ENCODE peak calls at places on chromosomes 5 and 9, in seven cellular contexts. One of them, this sample, is unnamed.

GRCh38 chr9:38619556-38620447 is 594 bp downstream of the ANKRD18A start:
- DNase-seq in NCI-H345: peak
- DNase-seq in NCI-H1092: peak
- DNase-seq in coronary artery: no peak
- DNase-seq in activated CD8-positive, alpha-beta T cell treated with anti-CD3 and anti-CD28 coated beads for 36 hours: peak
- DNase-seq in NCI-H1417: no peak
- DNase-seq in amniotic epithelial cell: no peak
- DNase-seq in this sample: peak

GRCh38 chr5:136120529-136120928 is 12.1 kb upstream of the SMAD5 start:
- DNase-seq in NCI-H345: no peak
- DNase-seq in NCI-H1092: no peak
- DNase-seq in coronary artery: no peak
- DNase-seq in activated CD8-positive, alpha-beta T cell treated with anti-CD3 and anti-CD28 coated beads for 36 hours: no peak
- DNase-seq in NCI-H1417: no peak
- DNase-seq in amniotic epithelial cell: no peak
- DNase-seq in this sample: no peak

GRCh38 chr5:159897786-159898393 is 18.4 kb upstream of the ADRA1B start:
- DNase-seq in NCI-H345: no peak
- DNase-seq in NCI-H1092: no peak
- DNase-seq in coronary artery: no peak
- DNase-seq in activated CD8-positive, alpha-beta T cell treated with anti-CD3 and anti-CD28 coated beads for 36 hours: no peak
- DNase-seq in NCI-H1417: no peak
- DNase-seq in amniotic epithelial cell: no peak
- DNase-seq in this sample: no peak

GRCh38 chr5:4941957-4942830 is 197.9 kb upstream of the ADAMTS16 start:
- DNase-seq in NCI-H345: no peak
- DNase-seq in NCI-H1092: no peak
- DNase-seq in coronary artery: no peak
- DNase-seq in activated CD8-positive, alpha-beta T cell treated with anti-CD3 and anti-CD28 coated beads for 36 hours: peak
- DNase-seq in NCI-H1417: peak
- DNase-seq in amniotic epithelial cell: no peak
- DNase-seq in this sample: peak

GRCh38 chr9:115575147-115575546 is 457.2 kb upstream of the TNC start:
- DNase-seq in NCI-H345: no peak
- DNase-seq in NCI-H1092: no peak
- DNase-seq in coronary artery: no peak
- DNase-seq in activated CD8-positive, alpha-beta T cell treated with anti-CD3 and anti-CD28 coated beads for 36 hours: no peak
- DNase-seq in NCI-H1417: no peak
- DNase-seq in amniotic epithelial cell: no peak
- DNase-seq in this sample: no peak

GRCh38 chr5:75681125-75681830 is 36.0 kb downstream of the POC5 start:
- DNase-seq in NCI-H345: peak
- DNase-seq in NCI-H1092: peak
- DNase-seq in coronary artery: no peak
- DNase-seq in activated CD8-positive, alpha-beta T cell treated with anti-CD3 and anti-CD28 coated beads for 36 hours: no peak
- DNase-seq in NCI-H1417: peak
- DNase-seq in amniotic epithelial cell: peak
- DNase-seq in this sample: peak

GRCh38 chr9:79719989-79720388 is 148.2 kb downstream of the TLE4 start:
- DNase-seq in NCI-H345: no peak
- DNase-seq in NCI-H1092: no peak
- DNase-seq in coronary artery: no peak
- DNase-seq in activated CD8-positive, alpha-beta T cell treated with anti-CD3 and anti-CD28 coated beads for 36 hours: no peak
- DNase-seq in NCI-H1417: no peak
- DNase-seq in amniotic epithelial cell: no peak
- DNase-seq in this sample: no peak

GRCh38 chr9:137128158-137129088 is 10.5 kb upstream of the GRIN1 start:
- DNase-seq in NCI-H345: no peak
- DNase-seq in NCI-H1092: no peak
- DNase-seq in coronary artery: no peak
- DNase-seq in activated CD8-positive, alpha-beta T cell treated with anti-CD3 and anti-CD28 coated beads for 36 hours: peak
- DNase-seq in NCI-H1417: no peak
- DNase-seq in amniotic epithelial cell: no peak
- DNase-seq in this sample: no peak

GRCh38 chr9:84340535-84340934 is at the start of gene SLC28A3:
- DNase-seq in NCI-H345: no peak
- DNase-seq in NCI-H1092: no peak
- DNase-seq in coronary artery: no peak
- DNase-seq in activated CD8-positive, alpha-beta T cell treated with anti-CD3 and anti-CD28 coated beads for 36 hours: no peak
- DNase-seq in NCI-H1417: no peak
- DNase-seq in amniotic epithelial cell: no peak
- DNase-seq in this sample: no peak

GRCh38 chr5:87147441-87147840 is 120.2 kb upstream of the RASA1 start:
- DNase-seq in NCI-H345: no peak
- DNase-seq in NCI-H1092: no peak
- DNase-seq in coronary artery: no peak
- DNase-seq in activated CD8-positive, alpha-beta T cell treated with anti-CD3 and anti-CD28 coated beads for 36 hours: no peak
- DNase-seq in NCI-H1417: no peak
- DNase-seq in amniotic epithelial cell: peak
- DNase-seq in this sample: no peak

GRCh38 chr9:131276107-131276888 is at the start of gene FAM78A:
- DNase-seq in NCI-H345: no peak
- DNase-seq in NCI-H1092: no peak
- DNase-seq in coronary artery: no peak
- DNase-seq in activated CD8-positive, alpha-beta T cell treated with anti-CD3 and anti-CD28 coated beads for 36 hours: peak
- DNase-seq in NCI-H1417: no peak
- DNase-seq in amniotic epithelial cell: no peak
- DNase-seq in this sample: no peak

GRCh38 chr9:95091574-95091970 is 225.9 kb downstream of the FANCC start:
- DNase-seq in NCI-H345: no peak
- DNase-seq in NCI-H1092: no peak
- DNase-seq in coronary artery: no peak
- DNase-seq in activated CD8-positive, alpha-beta T cell treated with anti-CD3 and anti-CD28 coated beads for 36 hours: no peak
- DNase-seq in NCI-H1417: no peak
- DNase-seq in amniotic epithelial cell: peak
- DNase-seq in this sample: no peak

GRCh38 chr5:180026320-180026719 is 45.2 kb downstream of the RNF130 start:
- DNase-seq in NCI-H345: no peak
- DNase-seq in NCI-H1092: no peak
- DNase-seq in coronary artery: no peak
- DNase-seq in activated CD8-positive, alpha-beta T cell treated with anti-CD3 and anti-CD28 coated beads for 36 hours: no peak
- DNase-seq in NCI-H1417: no peak
- DNase-seq in amniotic epithelial cell: peak
- DNase-seq in this sample: peak

GRCh38 chr5:175378444-175379028 is 65.4 kb downstream of the DRD1 start:
- DNase-seq in NCI-H345: no peak
- DNase-seq in NCI-H1092: no peak
- DNase-seq in coronary artery: no peak
- DNase-seq in activated CD8-positive, alpha-beta T cell treated with anti-CD3 and anti-CD28 coated beads for 36 hours: no peak
- DNase-seq in NCI-H1417: peak
- DNase-seq in amniotic epithelial cell: no peak
- DNase-seq in this sample: no peak

GRCh38 chr9:2241461-2241874 is 226.3 kb downstream of the SMARCA2 start:
- DNase-seq in NCI-H345: no peak
- DNase-seq in NCI-H1092: no peak
- DNase-seq in coronary artery: peak
- DNase-seq in activated CD8-positive, alpha-beta T cell treated with anti-CD3 and anti-CD28 coated beads for 36 hours: peak
- DNase-seq in NCI-H1417: peak
- DNase-seq in amniotic epithelial cell: peak
- DNase-seq in this sample: peak

GRCh38 chr9:38334234-38334633 is 58.3 kb upstream of the ALDH1B1 start:
- DNase-seq in NCI-H345: no peak
- DNase-seq in NCI-H1092: no peak
- DNase-seq in coronary artery: no peak
- DNase-seq in activated CD8-positive, alpha-beta T cell treated with anti-CD3 and anti-CD28 coated beads for 36 hours: no peak
- DNase-seq in NCI-H1417: no peak
- DNase-seq in amniotic epithelial cell: no peak
- DNase-seq in this sample: no peak

GRCh38 chr5:1765141-1765879 is 34.3 kb downstream of the MRPL36 start:
- DNase-seq in NCI-H345: no peak
- DNase-seq in NCI-H1092: no peak
- DNase-seq in coronary artery: no peak
- DNase-seq in activated CD8-positive, alpha-beta T cell treated with anti-CD3 and anti-CD28 coated beads for 36 hours: no peak
- DNase-seq in NCI-H1417: no peak
- DNase-seq in amniotic epithelial cell: no peak
- DNase-seq in this sample: no peak

GRCh38 chr9:37996050-37996811 is 72.8 kb downstream of the SHB start:
- DNase-seq in NCI-H345: no peak
- DNase-seq in NCI-H1092: no peak
- DNase-seq in coronary artery: no peak
- DNase-seq in activated CD8-positive, alpha-beta T cell treated with anti-CD3 and anti-CD28 coated beads for 36 hours: no peak
- DNase-seq in NCI-H1417: no peak
- DNase-seq in amniotic epithelial cell: no peak
- DNase-seq in this sample: no peak

GRCh38 chr5:62653864-62654575 is 75.4 kb downstream of the LRRC70 start:
- DNase-seq in NCI-H345: no peak
- DNase-seq in NCI-H1092: no peak
- DNase-seq in coronary artery: no peak
- DNase-seq in activated CD8-positive, alpha-beta T cell treated with anti-CD3 and anti-CD28 coated beads for 36 hours: no peak
- DNase-seq in NCI-H1417: no peak
- DNase-seq in amniotic epithelial cell: no peak
- DNase-seq in this sample: no peak

GRCh38 chr5:1975898-1976765 is 93.4 kb upstream of the IRX4 start:
- DNase-seq in NCI-H345: no peak
- DNase-seq in NCI-H1092: no peak
- DNase-seq in coronary artery: no peak
- DNase-seq in activated CD8-positive, alpha-beta T cell treated with anti-CD3 and anti-CD28 coated beads for 36 hours: no peak
- DNase-seq in NCI-H1417: no peak
- DNase-seq in amniotic epithelial cell: no peak
- DNase-seq in this sample: no peak

GRCh38 chr9:85610074-85610855 is 131.5 kb downstream of the AGTPBP1 start:
- DNase-seq in NCI-H345: peak
- DNase-seq in NCI-H1092: peak
- DNase-seq in coronary artery: no peak
- DNase-seq in activated CD8-positive, alpha-beta T cell treated with anti-CD3 and anti-CD28 coated beads for 36 hours: peak
- DNase-seq in NCI-H1417: peak
- DNase-seq in amniotic epithelial cell: peak
- DNase-seq in this sample: peak

GRCh38 chr5:144295284-144295683 is 124.6 kb downstream of the KCTD16 start:
- DNase-seq in NCI-H345: no peak
- DNase-seq in NCI-H1092: no peak
- DNase-seq in coronary artery: no peak
- DNase-seq in activated CD8-positive, alpha-beta T cell treated with anti-CD3 and anti-CD28 coated beads for 36 hours: no peak
- DNase-seq in NCI-H1417: no peak
- DNase-seq in amniotic epithelial cell: no peak
- DNase-seq in this sample: no peak

GRCh38 chr9:2662496-2662895 is 40.9 kb downstream of the VLDLR start:
- DNase-seq in NCI-H345: no peak
- DNase-seq in NCI-H1092: peak
- DNase-seq in coronary artery: no peak
- DNase-seq in activated CD8-positive, alpha-beta T cell treated with anti-CD3 and anti-CD28 coated beads for 36 hours: no peak
- DNase-seq in NCI-H1417: no peak
- DNase-seq in amniotic epithelial cell: peak
- DNase-seq in this sample: peak

GRCh38 chr9:122051401-122052346 is 41.4 kb downstream of the TTLL11 start:
- DNase-seq in NCI-H345: no peak
- DNase-seq in NCI-H1092: no peak
- DNase-seq in coronary artery: no peak
- DNase-seq in activated CD8-positive, alpha-beta T cell treated with anti-CD3 and anti-CD28 coated beads for 36 hours: peak
- DNase-seq in NCI-H1417: no peak
- DNase-seq in amniotic epithelial cell: peak
- DNase-seq in this sample: no peak

GRCh38 chr5:105238561-105238960 is 1676.0 kb upstream of the NUDT12 start:
- DNase-seq in NCI-H345: no peak
- DNase-seq in NCI-H1092: no peak
- DNase-seq in coronary artery: no peak
- DNase-seq in activated CD8-positive, alpha-beta T cell treated with anti-CD3 and anti-CD28 coated beads for 36 hours: no peak
- DNase-seq in NCI-H1417: no peak
- DNase-seq in amniotic epithelial cell: peak
- DNase-seq in this sample: no peak

GRCh38 chr5:31966931-31967330 is 207.2 kb downstream of the GOLPH3 start:
- DNase-seq in NCI-H345: no peak
- DNase-seq in NCI-H1092: no peak
- DNase-seq in coronary artery: no peak
- DNase-seq in activated CD8-positive, alpha-beta T cell treated with anti-CD3 and anti-CD28 coated beads for 36 hours: no peak
- DNase-seq in NCI-H1417: no peak
- DNase-seq in amniotic epithelial cell: no peak
- DNase-seq in this sample: no peak

GRCh38 chr9:91086657-91087563 is 274.8 kb downstream of the AUH start:
- DNase-seq in NCI-H345: no peak
- DNase-seq in NCI-H1092: no peak
- DNase-seq in coronary artery: peak
- DNase-seq in activated CD8-positive, alpha-beta T cell treated with anti-CD3 and anti-CD28 coated beads for 36 hours: no peak
- DNase-seq in NCI-H1417: no peak
- DNase-seq in amniotic epithelial cell: peak
- DNase-seq in this sample: no peak

GRCh38 chr5:116763987-116764866 is 189.6 kb upstream of the SEMA6A start:
- DNase-seq in NCI-H345: no peak
- DNase-seq in NCI-H1092: no peak
- DNase-seq in coronary artery: no peak
- DNase-seq in activated CD8-positive, alpha-beta T cell treated with anti-CD3 and anti-CD28 coated beads for 36 hours: no peak
- DNase-seq in NCI-H1417: no peak
- DNase-seq in amniotic epithelial cell: no peak
- DNase-seq in this sample: no peak

GRCh38 chr9:38662763-38663593 is 42.6 kb upstream of the ANKRD18A start:
- DNase-seq in NCI-H345: no peak
- DNase-seq in NCI-H1092: no peak
- DNase-seq in coronary artery: no peak
- DNase-seq in activated CD8-positive, alpha-beta T cell treated with anti-CD3 and anti-CD28 coated beads for 36 hours: no peak
- DNase-seq in NCI-H1417: no peak
- DNase-seq in amniotic epithelial cell: peak
- DNase-seq in this sample: no peak

GRCh38 chr5:139383993-139384590 is 995 bp upstream of the SLC23A1 start:
- DNase-seq in NCI-H345: no peak
- DNase-seq in NCI-H1092: no peak
- DNase-seq in coronary artery: peak
- DNase-seq in activated CD8-positive, alpha-beta T cell treated with anti-CD3 and anti-CD28 coated beads for 36 hours: no peak
- DNase-seq in NCI-H1417: no peak
- DNase-seq in amniotic epithelial cell: no peak
- DNase-seq in this sample: no peak

GRCh38 chr9:108634164-108634563 is 221.6 kb downstream of the ACTL7B start:
- DNase-seq in NCI-H345: peak
- DNase-seq in NCI-H1092: no peak
- DNase-seq in coronary artery: no peak
- DNase-seq in activated CD8-positive, alpha-beta T cell treated with anti-CD3 and anti-CD28 coated beads for 36 hours: no peak
- DNase-seq in NCI-H1417: peak
- DNase-seq in amniotic epithelial cell: peak
- DNase-seq in this sample: no peak

GRCh38 chr9:34568783-34569182 is 20.7 kb downstream of the CNTFR start:
- DNase-seq in NCI-H345: no peak
- DNase-seq in NCI-H1092: no peak
- DNase-seq in coronary artery: no peak
- DNase-seq in activated CD8-positive, alpha-beta T cell treated with anti-CD3 and anti-CD28 coated beads for 36 hours: no peak
- DNase-seq in NCI-H1417: no peak
- DNase-seq in amniotic epithelial cell: no peak
- DNase-seq in this sample: no peak

GRCh38 chr5:1877434-1878049 is 5.2 kb downstream of the IRX4 start:
- DNase-seq in NCI-H345: no peak
- DNase-seq in NCI-H1092: no peak
- DNase-seq in coronary artery: no peak
- DNase-seq in activated CD8-positive, alpha-beta T cell treated with anti-CD3 and anti-CD28 coated beads for 36 hours: no peak
- DNase-seq in NCI-H1417: no peak
- DNase-seq in amniotic epithelial cell: no peak
- DNase-seq in this sample: no peak

GRCh38 chr9:29129763-29130162 is 1556.5 kb upstream of the C9orf72 start:
- DNase-seq in NCI-H345: no peak
- DNase-seq in NCI-H1092: no peak
- DNase-seq in coronary artery: no peak
- DNase-seq in activated CD8-positive, alpha-beta T cell treated with anti-CD3 and anti-CD28 coated beads for 36 hours: no peak
- DNase-seq in NCI-H1417: peak
- DNase-seq in amniotic epithelial cell: no peak
- DNase-seq in this sample: no peak

GRCh38 chr5:38888023-38888422 is 42.2 kb downstream of the OSMR start:
- DNase-seq in NCI-H345: no peak
- DNase-seq in NCI-H1092: no peak
- DNase-seq in coronary artery: no peak
- DNase-seq in activated CD8-positive, alpha-beta T cell treated with anti-CD3 and anti-CD28 coated beads for 36 hours: no peak
- DNase-seq in NCI-H1417: no peak
- DNase-seq in amniotic epithelial cell: no peak
- DNase-seq in this sample: no peak

GRCh38 chr5:106584268-106584667 is 1086.5 kb downstream of the EFNA5 start:
- DNase-seq in NCI-H345: no peak
- DNase-seq in NCI-H1092: no peak
- DNase-seq in coronary artery: no peak
- DNase-seq in activated CD8-positive, alpha-beta T cell treated with anti-CD3 and anti-CD28 coated beads for 36 hours: no peak
- DNase-seq in NCI-H1417: no peak
- DNase-seq in amniotic epithelial cell: peak
- DNase-seq in this sample: no peak

GRCh38 chr5:137078171-137078665 is 420.9 kb downstream of the SPOCK1 start:
- DNase-seq in NCI-H345: peak
- DNase-seq in NCI-H1092: no peak
- DNase-seq in coronary artery: peak
- DNase-seq in activated CD8-positive, alpha-beta T cell treated with anti-CD3 and anti-CD28 coated beads for 36 hours: no peak
- DNase-seq in NCI-H1417: no peak
- DNase-seq in amniotic epithelial cell: no peak
- DNase-seq in this sample: no peak

GRCh38 chr5:76604838-76605237 is 18.4 kb downstream of the F2RL2 start:
- DNase-seq in NCI-H345: no peak
- DNase-seq in NCI-H1092: no peak
- DNase-seq in coronary artery: no peak
- DNase-seq in activated CD8-positive, alpha-beta T cell treated with anti-CD3 and anti-CD28 coated beads for 36 hours: no peak
- DNase-seq in NCI-H1417: no peak
- DNase-seq in amniotic epithelial cell: no peak
- DNase-seq in this sample: no peak

This sample was measured in cerebellar cortex.